ENCODE peak calls at places on chromosomes 12 and 14, in six cellular contexts. One of them, this sample, is unnamed.

GRCh38 chr12:91986084-91986483 is 159.6 kb downstream of the BTG1 start:
- DNase-seq in uterus: no peak
- DNase-seq in transverse colon: no peak
- DNase-seq in adrenal gland: no peak
- DNase-seq in HCT116: no peak
- DNase-seq in dorsolateral prefrontal cortex: no peak
- DNase-seq in this sample: no peak

GRCh38 chr14:24066490-24067132 is 4.8 kb upstream of the CPNE6 start:
- DNase-seq in dorsolateral prefrontal cortex: no peak
- DNase-seq in HCT116: no peak
- DNase-seq in transverse colon: peak
- DNase-seq in adrenal gland: no peak
- DNase-seq in uterus: no peak
- DNase-seq in this sample: no peak

GRCh38 chr14:50303744-50304471 is 8.1 kb downstream of the L2HGDH start:
- DNase-seq in dorsolateral prefrontal cortex: no peak
- DNase-seq in transverse colon: no peak
- DNase-seq in HCT116: no peak
- DNase-seq in uterus: no peak
- DNase-seq in adrenal gland: no peak
- DNase-seq in this sample: no peak

GRCh38 chr14:105340821-105341408 is 26.4 kb downstream of the PACS2 start:
- DNase-seq in dorsolateral prefrontal cortex: no peak
- DNase-seq in adrenal gland: no peak
- DNase-seq in transverse colon: no peak
- DNase-seq in HCT116: no peak
- DNase-seq in uterus: no peak
- DNase-seq in this sample: no peak

GRCh38 chr14:46490150-46490769 is 161.3 kb downstream of the RPL10L start:
- DNase-seq in transverse colon: no peak
- DNase-seq in dorsolateral prefrontal cortex: no peak
- DNase-seq in HCT116: peak
- DNase-seq in uterus: no peak
- DNase-seq in adrenal gland: no peak
- DNase-seq in this sample: no peak

GRCh38 chr12:107917912-107918800 is 143.7 kb downstream of the ASCL4 start:
- DNase-seq in adrenal gland: peak
- DNase-seq in HCT116: peak
- DNase-seq in uterus: no peak
- DNase-seq in dorsolateral prefrontal cortex: no peak
- DNase-seq in transverse colon: no peak
- DNase-seq in this sample: no peak

GRCh38 chr14:100405752-100406455 is 82.8 kb downstream of the SLC25A47 start:
- DNase-seq in uterus: no peak
- DNase-seq in HCT116: no peak
- DNase-seq in dorsolateral prefrontal cortex: no peak
- DNase-seq in adrenal gland: no peak
- DNase-seq in transverse colon: no peak
- DNase-seq in this sample: no peak

GRCh38 chr14:63134801-63135200 is 69.4 kb upstream of the RHOJ start:
- DNase-seq in adrenal gland: no peak
- DNase-seq in HCT116: no peak
- DNase-seq in dorsolateral prefrontal cortex: no peak
- DNase-seq in uterus: no peak
- DNase-seq in transverse colon: no peak
- DNase-seq in this sample: no peak

GRCh38 chr14:24275524-24276139 is 4.2 kb upstream of the RABGGTA start:
- DNase-seq in uterus: no peak
- DNase-seq in transverse colon: no peak
- DNase-seq in dorsolateral prefrontal cortex: no peak
- DNase-seq in adrenal gland: no peak
- DNase-seq in HCT116: no peak
- DNase-seq in this sample: no peak

GRCh38 chr14:91399868-91400640 is 17.6 kb downstream of the CCDC88C start:
- DNase-seq in uterus: no peak
- DNase-seq in transverse colon: peak
- DNase-seq in adrenal gland: no peak
- DNase-seq in HCT116: no peak
- DNase-seq in dorsolateral prefrontal cortex: no peak
- DNase-seq in this sample: no peak

GRCh38 chr12:39329015-39329414 is 113.9 kb downstream of the KIF21A start:
- DNase-seq in transverse colon: no peak
- DNase-seq in uterus: no peak
- DNase-seq in HCT116: no peak
- DNase-seq in dorsolateral prefrontal cortex: no peak
- DNase-seq in adrenal gland: no peak
- DNase-seq in this sample: no peak

GRCh38 chr14:75825147-75825592 is 156.6 kb downstream of the TGFB3 start:
- DNase-seq in HCT116: no peak
- DNase-seq in dorsolateral prefrontal cortex: no peak
- DNase-seq in transverse colon: no peak
- DNase-seq in uterus: peak
- DNase-seq in adrenal gland: no peak
- DNase-seq in this sample: no peak

GRCh38 chr14:35766036-35766699 is 42.9 kb downstream of the RALGAPA1 start:
- DNase-seq in transverse colon: no peak
- DNase-seq in HCT116: no peak
- DNase-seq in uterus: no peak
- DNase-seq in adrenal gland: no peak
- DNase-seq in dorsolateral prefrontal cortex: no peak
- DNase-seq in this sample: no peak

GRCh38 chr12:30308010-30308717 is 387.5 kb downstream of the IPO8 start:
- DNase-seq in dorsolateral prefrontal cortex: no peak
- DNase-seq in HCT116: no peak
- DNase-seq in uterus: no peak
- DNase-seq in adrenal gland: no peak
- DNase-seq in transverse colon: no peak
- DNase-seq in this sample: no peak

GRCh38 chr12:12723147-12723680 is 6.0 kb downstream of the CDKN1B start:
- DNase-seq in adrenal gland: no peak
- DNase-seq in HCT116: no peak
- DNase-seq in uterus: no peak
- DNase-seq in dorsolateral prefrontal cortex: no peak
- DNase-seq in transverse colon: no peak
- DNase-seq in this sample: no peak

GRCh38 chr12:3267690-3268089 is 190.5 kb downstream of the TSPAN9 start:
- DNase-seq in adrenal gland: no peak
- DNase-seq in HCT116: no peak
- DNase-seq in uterus: no peak
- DNase-seq in transverse colon: no peak
- DNase-seq in dorsolateral prefrontal cortex: no peak
- DNase-seq in this sample: no peak

GRCh38 chr14:21526672-21527319 is 650 bp upstream of the SALL2 start:
- DNase-seq in adrenal gland: no peak
- DNase-seq in dorsolateral prefrontal cortex: no peak
- DNase-seq in HCT116: no peak
- DNase-seq in uterus: no peak
- DNase-seq in transverse colon: no peak
- DNase-seq in this sample: no peak

GRCh38 chr14:101489092-101489760 is 72.1 kb upstream of the DIO3 start:
- DNase-seq in adrenal gland: no peak
- DNase-seq in uterus: peak
- DNase-seq in transverse colon: no peak
- DNase-seq in dorsolateral prefrontal cortex: no peak
- DNase-seq in HCT116: no peak
- DNase-seq in this sample: no peak

GRCh38 chr14:100691395-100692025 is 35.2 kb upstream of the DLK1 start:
- DNase-seq in HCT116: no peak
- DNase-seq in adrenal gland: no peak
- DNase-seq in uterus: no peak
- DNase-seq in dorsolateral prefrontal cortex: no peak
- DNase-seq in transverse colon: no peak
- DNase-seq in this sample: no peak

GRCh38 chr14:61152851-61153364 is 128.2 kb downstream of the TMEM30B start:
- DNase-seq in HCT116: no peak
- DNase-seq in uterus: no peak
- DNase-seq in transverse colon: no peak
- DNase-seq in adrenal gland: no peak
- DNase-seq in dorsolateral prefrontal cortex: no peak
- DNase-seq in this sample: no peak

GRCh38 chr14:49287004-49287403 is 299.2 kb downstream of the RPS29 start:
- DNase-seq in HCT116: no peak
- DNase-seq in adrenal gland: no peak
- DNase-seq in uterus: no peak
- DNase-seq in transverse colon: no peak
- DNase-seq in dorsolateral prefrontal cortex: no peak
- DNase-seq in this sample: no peak

GRCh38 chr12:70364695-70365397 is 1.2 kb upstream of the KCNMB4 start:
- DNase-seq in dorsolateral prefrontal cortex: no peak
- DNase-seq in transverse colon: no peak
- DNase-seq in adrenal gland: no peak
- DNase-seq in uterus: no peak
- DNase-seq in HCT116: no peak
- DNase-seq in this sample: no peak

GRCh38 chr12:70367268-70368141 is 1.4 kb downstream of the KCNMB4 start:
- DNase-seq in HCT116: no peak
- DNase-seq in transverse colon: no peak
- DNase-seq in uterus: no peak
- DNase-seq in dorsolateral prefrontal cortex: no peak
- DNase-seq in adrenal gland: no peak
- DNase-seq in this sample: no peak

GRCh38 chr12:70365648-70366518 is at the start of gene KCNMB4:
- DNase-seq in dorsolateral prefrontal cortex: peak
- DNase-seq in adrenal gland: peak
- DNase-seq in transverse colon: peak
- DNase-seq in uterus: peak
- DNase-seq in HCT116: no peak
- DNase-seq in this sample: no peak

GRCh38 chr12:70366581-70367267 is 634 bp downstream of the KCNMB4 start:
- DNase-seq in HCT116: peak
- DNase-seq in dorsolateral prefrontal cortex: peak
- DNase-seq in adrenal gland: peak
- DNase-seq in transverse colon: peak
- DNase-seq in uterus: peak
- DNase-seq in this sample: no peak

GRCh38 chr12:70365398-70365647 is 767 bp upstream of the KCNMB4 start:
- DNase-seq in HCT116: no peak
- DNase-seq in adrenal gland: no peak
- DNase-seq in dorsolateral prefrontal cortex: no peak
- DNase-seq in transverse colon: no peak
- DNase-seq in uterus: peak
- DNase-seq in this sample: no peak
- H3K27ac ChIP-seq in HCT116: peak
- H3K27ac ChIP-seq in adrenal gland: no peak
- H3K27ac ChIP-seq in dorsolateral prefrontal cortex: peak
- H3K27ac ChIP-seq in transverse colon: peak
- H3K27ac ChIP-seq in uterus: no peak
- H3K27ac ChIP-seq in this sample: no peak

DNA sequence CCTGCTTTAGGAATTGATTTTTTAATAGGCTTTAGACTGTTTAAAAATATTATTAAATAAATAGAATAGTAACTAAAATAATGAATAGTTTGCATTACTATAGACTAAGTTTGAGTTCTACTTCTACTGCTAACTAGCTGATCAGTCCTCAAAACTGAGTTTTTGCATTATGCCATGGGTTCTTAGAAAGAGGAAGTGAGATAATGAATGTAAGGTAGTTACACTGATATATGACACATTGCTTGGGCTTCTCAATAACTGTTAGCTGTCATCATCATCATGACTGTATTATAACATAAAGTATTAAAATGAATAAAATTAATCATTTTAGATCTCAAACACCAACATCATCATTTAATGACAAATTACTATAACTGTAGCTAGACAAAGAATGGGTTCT is 949.7 kb downstream of the TRHDE start:
- DNase-seq in adrenal gland: no peak
- DNase-seq in dorsolateral prefrontal cortex: no peak
- DNase-seq in uterus: no peak
- DNase-seq in HCT116: no peak
- DNase-seq in transverse colon: no peak
- DNase-seq in this sample: no peak
- H3K4me3 ChIP-seq in adrenal gland: no peak
- H3K4me3 ChIP-seq in dorsolateral prefrontal cortex: no peak
- H3K4me3 ChIP-seq in uterus: no peak
- H3K4me3 ChIP-seq in HCT116: no peak
- H3K4me3 ChIP-seq in transverse colon: no peak
- H3K4me3 ChIP-seq in this sample: no peak

GRCh38 chr12:121064116-121064515 is 25.1 kb upstream of the OASL start:
- DNase-seq in uterus: no peak
- DNase-seq in adrenal gland: no peak
- DNase-seq in transverse colon: no peak
- DNase-seq in HCT116: no peak
- DNase-seq in dorsolateral prefrontal cortex: no peak
- DNase-seq in this sample: peak

GRCh38 chr12:121059031-121059898 is 20.2 kb upstream of the OASL start:
- DNase-seq in uterus: no peak
- DNase-seq in adrenal gland: no peak
- DNase-seq in HCT116: no peak
- DNase-seq in dorsolateral prefrontal cortex: no peak
- DNase-seq in transverse colon: no peak
- DNase-seq in this sample: peak

GRCh38 chr12:121062391-121063045 is 23.5 kb upstream of the OASL start:
- DNase-seq in dorsolateral prefrontal cortex: no peak
- DNase-seq in adrenal gland: no peak
- DNase-seq in HCT116: no peak
- DNase-seq in transverse colon: no peak
- DNase-seq in uterus: no peak
- DNase-seq in this sample: peak

GRCh38 chr12:121060149-121061001 is 21.3 kb upstream of the OASL start:
- DNase-seq in dorsolateral prefrontal cortex: no peak
- DNase-seq in uterus: no peak
- DNase-seq in adrenal gland: peak
- DNase-seq in HCT116: peak
- DNase-seq in transverse colon: peak
- DNase-seq in this sample: peak

GRCh38 chr12:121061831-121062230 is 22.8 kb upstream of the OASL start:
- DNase-seq in transverse colon: no peak
- DNase-seq in uterus: no peak
- DNase-seq in HCT116: peak
- DNase-seq in dorsolateral prefrontal cortex: no peak
- DNase-seq in adrenal gland: no peak
- DNase-seq in this sample: no peak
- TF ChIP-seq CTCF in transverse colon: no peak
- TF ChIP-seq CTCF in uterus: peak
- TF ChIP-seq CTCF in HCT116: peak
- TF ChIP-seq CTCF in dorsolateral prefrontal cortex: peak
- TF ChIP-seq CTCF in adrenal gland: peak
- TF ChIP-seq CTCF in this sample: no peak

GRCh38 chr12:90393089-90393488 is 561.9 kb downstream of the CCER1 start:
- DNase-seq in dorsolateral prefrontal cortex: no peak
- DNase-seq in HCT116: no peak
- DNase-seq in adrenal gland: no peak
- DNase-seq in uterus: no peak
- DNase-seq in transverse colon: no peak
- DNase-seq in this sample: no peak

GRCh38 chr12:90393654-90394053 is 561.3 kb downstream of the CCER1 start:
- DNase-seq in adrenal gland: no peak
- DNase-seq in uterus: no peak
- DNase-seq in HCT116: no peak
- DNase-seq in dorsolateral prefrontal cortex: no peak
- DNase-seq in transverse colon: no peak
- DNase-seq in this sample: no peak

GRCh38 chr12:90398437-90398836 is 556.5 kb downstream of the CCER1 start:
- DNase-seq in uterus: no peak
- DNase-seq in dorsolateral prefrontal cortex: no peak
- DNase-seq in HCT116: no peak
- DNase-seq in adrenal gland: no peak
- DNase-seq in transverse colon: no peak
- DNase-seq in this sample: no peak

GRCh38 chr12:90399317-90399716 is 555.7 kb downstream of the CCER1 start:
- DNase-seq in dorsolateral prefrontal cortex: no peak
- DNase-seq in adrenal gland: no peak
- DNase-seq in HCT116: no peak
- DNase-seq in uterus: no peak
- DNase-seq in transverse colon: no peak
- DNase-seq in this sample: no peak

GRCh38 chr12:90396556-90396955 is 558.4 kb downstream of the CCER1 start:
- DNase-seq in HCT116: no peak
- DNase-seq in adrenal gland: no peak
- DNase-seq in dorsolateral prefrontal cortex: no peak
- DNase-seq in transverse colon: no peak
- DNase-seq in uterus: no peak
- DNase-seq in this sample: no peak
- H3K27ac ChIP-seq in HCT116: no peak
- H3K27ac ChIP-seq in adrenal gland: no peak
- H3K27ac ChIP-seq in dorsolateral prefrontal cortex: no peak
- H3K27ac ChIP-seq in transverse colon: no peak
- H3K27ac ChIP-seq in uterus: no peak
- H3K27ac ChIP-seq in this sample: no peak

This sample was measured in right atrium auricular region.